ENCODE peak calls at places on chromosomes 5 and 9, in seven cellular contexts. P is GM23248, Y is HCT116, L is GM23338, K is hepatocyte, E is PC-3, F is MM.1S. S is an unnamed sample. For H3K9me2, the result is how much of the 10 kb centered on the place peaks cover.

GRCh38 chr5:36694351-36694750 is 87.9 kb downstream of the SLC1A3 start:
- DNase-seq in P (no peak), Y (no peak), L (no peak), K (no peak), E (no peak), F (no peak), S (no peak)

GRCh38 chr9:101485873-101486692 is 47.6 kb upstream of the RNF20 start:
- DNase-seq in P (peak), Y (peak), L (peak), K (peak), E (no peak), F (no peak), S (no peak)

GRCh38 chr5:181207214-181207959 is 2.4 kb upstream of the TRIM7 start:
- DNase-seq in P (peak), Y (peak), L (peak), K (peak), E (peak), F (peak), S (peak)

GRCh38 chr9:87950765-87951488 is 23.4 kb downstream of the CDK20 start:
- DNase-seq in P (peak), Y (peak), L (peak), K (peak), E (peak), F (peak), S (no peak)

GRCh38 chr5:112682621-112683061 is 55.0 kb upstream of the APC start:
- DNase-seq in P (peak), Y (no peak), L (no peak), K (no peak), E (peak), F (no peak), S (peak)

GRCh38 chr5:132595624-132596023 is 38.8 kb downstream of the RAD50 start:
- DNase-seq in P (no peak), Y (no peak), L (no peak), K (no peak), E (no peak), F (no peak), S (no peak)

GRCh38 chr5:146091881-146092280 is 13.5 kb downstream of the PLAC8L1 start:
- DNase-seq in P (peak), Y (no peak), L (no peak), K (no peak), E (no peak), F (no peak), S (no peak)

GRCh38 chr5:115626444-115626823 is 598 bp upstream of the TMED7 start:
- DNase-seq in P (peak), Y (peak), L (no peak), K (no peak), E (no peak), F (no peak), S (no peak)

GRCh38 chr5:372911-373709 is 51.6 kb downstream of the AHRR start:
- DNase-seq in P (no peak), Y (no peak), L (peak), K (no peak), E (no peak), F (no peak), S (no peak)

GRCh38 chr5:168946363-168946762 is 354.6 kb downstream of the SLIT3 start:
- DNase-seq in P (peak), Y (no peak), L (peak), K (no peak), E (peak), F (no peak), S (no peak)

GRCh38 chr5:1538276-1538675 is 14.5 kb upstream of the LPCAT1 start:
- DNase-seq in P (no peak), Y (no peak), L (no peak), K (no peak), E (no peak), F (no peak), S (no peak)

GRCh38 chr9:89730715-89731114 is 125.9 kb downstream of the GADD45G start:
- DNase-seq in P (no peak), Y (no peak), L (peak), K (peak), E (no peak), F (no peak), S (no peak)

GRCh38 chr9:91790912-91791311 is 159.1 kb downstream of the ROR2 start:
- DNase-seq in P (peak), Y (peak), L (no peak), K (no peak), E (peak), F (no peak), S (no peak)

GRCh38 chr5:66406761-66407289 is 189.4 kb upstream of the MAST4 start:
- DNase-seq in P (no peak), Y (no peak), L (no peak), K (no peak), E (no peak), F (no peak), S (no peak)

GRCh38 chr9:134518004-134518606 is 123.5 kb upstream of the COL5A1 start:
- DNase-seq in P (peak), Y (no peak), L (peak), K (no peak), E (no peak), F (no peak), S (no peak)

GRCh38 chr9:18056993-18057369 is 417.0 kb upstream of the ADAMTSL1 start:
- DNase-seq in P (no peak), Y (no peak), L (no peak), K (no peak), E (no peak), F (peak), S (no peak)

GRCh38 chr9:13163287-13163686 is 116.2 kb downstream of the MPDZ start:
- DNase-seq in P (no peak), Y (no peak), L (no peak), K (no peak), E (no peak), F (no peak), S (no peak)

GRCh38 chr9:99038396-99038795 is 66.5 kb upstream of the TGFBR1 start:
- DNase-seq in P (no peak), Y (no peak), L (no peak), K (no peak), E (no peak), F (no peak), S (no peak)

GRCh38 chr9:93952784-93953491 is 2.2 kb downstream of the BARX1 start:
- DNase-seq in P (no peak), Y (no peak), L (peak), K (peak), E (no peak), F (no peak), S (no peak)
- TF ChIP-seq EZH2 in P (no peak), Y (no peak), L (peak), K (peak), E (no peak), F (no peak), S (no peak)

DNA sequence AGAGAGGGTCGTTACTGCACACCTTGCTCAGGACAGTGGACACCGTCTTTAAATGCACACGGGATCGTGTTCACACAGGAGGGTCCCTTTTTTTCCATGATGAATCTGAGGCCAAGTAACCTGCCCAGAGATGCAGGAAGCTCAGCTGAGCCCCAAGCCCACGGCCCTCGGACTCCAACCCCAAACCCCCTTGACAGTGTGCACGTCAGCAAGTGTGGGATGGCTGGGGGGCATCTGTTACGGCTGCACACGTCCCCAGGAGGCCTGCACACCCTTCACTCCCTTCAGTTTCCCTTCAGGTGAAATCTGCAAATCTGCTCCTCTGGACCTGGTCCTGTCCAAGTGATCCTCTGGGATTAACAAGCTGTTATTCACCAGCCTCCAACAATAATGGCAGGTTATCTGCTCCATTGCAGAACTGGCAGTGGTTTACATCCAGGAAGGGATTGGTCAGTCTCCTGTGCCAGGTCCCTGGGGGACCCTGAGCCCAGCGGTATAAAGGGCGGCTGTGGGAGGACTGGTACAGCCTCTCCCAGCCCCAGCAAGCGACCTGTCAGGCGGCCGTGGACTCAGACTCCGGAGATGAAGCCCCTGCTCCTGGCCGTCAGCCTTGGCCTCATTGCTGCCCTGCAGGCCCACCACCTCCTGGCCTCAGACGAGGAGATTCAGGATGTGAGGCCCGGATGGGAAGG is at the start of gene LCN1:
- DNase-seq in P (no peak), Y (no peak), L (no peak), K (no peak), E (no peak), F (no peak), S (no peak)
- H3K9me2 ChIP-seq in P (under half), Y (under half), L (under half), K (under half), E (under half), F (under half), S (under half)

GRCh38 chr5:52824827-52825226 is 37.1 kb downstream of the ITGA1 start:
- DNase-seq in P (no peak), Y (no peak), L (no peak), K (no peak), E (no peak), F (no peak), S (no peak)
- TF ChIP-seq EZH2 in P (no peak), Y (no peak), L (no peak), K (no peak), E (no peak), F (no peak), S (no peak)

GRCh38 chr5:3993856-3994473 is 398.3 kb downstream of the IRX1 start:
- DNase-seq in P (no peak), Y (no peak), L (no peak), K (no peak), E (no peak), F (no peak), S (no peak)
- H3K9me2 ChIP-seq in P (under half), Y (under half), L (under half), K (under half), E (under half), F (under half), S (under half)

S was measured in PC-9.